ENCODE peak calls at places on chromosomes 2 and 18, in eight cellular contexts. H is uterus; Z is CD4-positive, alpha-beta T cell; Y is esophagus squamous epithelium; I is endothelial cell of umbilical vein; J is OCI-LY7; M is naive thymus-derived CD4-positive, alpha-beta T cell; C is left ventricle myocardium inferior. W is an unnamed sample. For H3K9me3, the result is how much of the 10 kb centered on the place peaks cover.

GRCh38 chr2:99806758-99807157 is 316.9 kb upstream of the REV1 start:
- DNase-seq in J (no peak), Y (no peak), I (no peak), Z (no peak), C (no peak), H (no peak), M (no peak), W (no peak)

GRCh38 chr2:216474925-216475670 is 23.5 kb upstream of the RPL37A start:
- DNase-seq in Y (no peak), H (no peak), M (peak), Z (no peak), I (no peak), C (no peak), J (no peak), W (no peak)

GRCh38 chr2:192098814-192099491 is 95.8 kb downstream of the TMEFF2 start:
- DNase-seq in Z (no peak), C (no peak), Y (no peak), M (no peak), H (no peak), J (no peak), I (no peak), W (no peak)

GRCh38 chr2:229137623-229138022 is 133.5 kb downstream of the PID1 start:
- DNase-seq in I (no peak), Z (no peak), H (no peak), J (no peak), C (no peak), M (no peak), Y (no peak), W (no peak)

GRCh38 chr2:8009010-8009597 is 672.8 kb upstream of the ID2 start:
- DNase-seq in Z (no peak), J (no peak), Y (no peak), I (no peak), M (no peak), H (no peak), C (no peak), W (no peak)

GRCh38 chr18:49075697-49076096 is 124.9 kb upstream of the SMAD7 start:
- DNase-seq in Z (no peak), Y (no peak), C (no peak), M (no peak), J (no peak), H (no peak), I (no peak), W (no peak)

GRCh38 chr2:239671471-239671870 is 270.7 kb upstream of the HDAC4 start:
- DNase-seq in H (no peak), C (no peak), Z (no peak), J (no peak), M (no peak), Y (no peak), I (no peak), W (no peak)

GRCh38 chr18:24490545-24490944 is 30.1 kb downstream of the HRH4 start:
- DNase-seq in M (no peak), I (no peak), Z (no peak), C (no peak), J (no peak), H (no peak), Y (no peak), W (no peak)

GRCh38 chr2:211085056-211085680 is 528.8 kb downstream of the CPS1 start:
- DNase-seq in H (no peak), I (peak), J (peak), C (no peak), M (no peak), Z (no peak), Y (no peak), W (no peak)

GRCh38 chr2:137776697-137777096 is 187.6 kb upstream of the HNMT start:
- DNase-seq in Y (no peak), M (no peak), J (no peak), Z (no peak), C (no peak), I (no peak), H (no peak), W (no peak)

GRCh38 chr18:79479761-79480161 is 84.0 kb downstream of the NFATC1 start:
- DNase-seq in C (peak), I (no peak), Y (no peak), H (no peak), Z (no peak), J (no peak), M (no peak), W (peak)

GRCh38 chr2:238060542-238061309 is at the start of gene SCLY:
- DNase-seq in C (peak), Z (peak), I (peak), H (peak), M (peak), J (peak), Y (peak), W (peak)

GRCh38 chr2:107402330-107402729 is 424.4 kb upstream of the RGPD4 start:
- DNase-seq in J (no peak), Y (no peak), M (no peak), H (no peak), Z (no peak), C (no peak), I (no peak), W (no peak)

GRCh38 chr2:233422050-233422639 is 67.9 kb downstream of the DGKD start:
- DNase-seq in I (no peak), J (peak), Z (peak), Y (no peak), M (peak), H (no peak), C (no peak), W (no peak)

GRCh38 chr2:72131916-72132841 is 15.5 kb downstream of the CYP26B1 start:
- DNase-seq in C (no peak), Y (no peak), H (no peak), I (no peak), Z (no peak), J (no peak), M (no peak), W (no peak)

GRCh38 chr18:7566587-7567486 is at the start of gene PTPRM:
- DNase-seq in J (no peak), Y (peak), M (peak), I (peak), H (peak), Z (peak), C (peak), W (peak)

GRCh38 chr2:239954166-239955085 is 70.7 kb downstream of the NDUFA10 start:
- DNase-seq in C (peak), J (no peak), H (peak), I (peak), M (no peak), Z (no peak), Y (no peak), W (no peak)

GRCh38 chr2:28276807-28277206 is 115.9 kb upstream of the FOSL2 start:
- DNase-seq in H (no peak), Z (no peak), I (no peak), C (peak), Y (no peak), M (no peak), J (no peak), W (peak)

GRCh38 chr2:219497495-219498279 is 1.0 kb upstream of the GMPPA start:
- DNase-seq in I (peak), J (no peak), C (peak), Y (peak), M (no peak), Z (no peak), H (peak), W (peak)

GRCh38 chr2:96205238-96205637 is 3.4 kb downstream of the STARD7 start:
- DNase-seq in M (no peak), J (no peak), H (no peak), Y (no peak), C (no peak), Z (no peak), I (no peak), W (no peak)

GRCh38 chr2:98608962-98609604 is 694 bp downstream of the UNC50 start:
- DNase-seq in J (peak), Y (no peak), H (peak), M (no peak), Z (no peak), I (peak), C (no peak), W (peak)

GRCh38 chr2:25274868-25275574 is 66.7 kb downstream of the DNMT3A start:
- DNase-seq in Z (peak), J (no peak), C (peak), M (peak), I (no peak), H (peak), Y (no peak), W (peak)

GRCh38 chr18:40088130-40088529 is 1866.9 kb upstream of the PIK3C3 start:
- DNase-seq in J (no peak), H (no peak), I (no peak), M (no peak), Z (no peak), C (no peak), Y (no peak), W (no peak)

GRCh38 chr2:144217853-144218633 is 301.9 kb downstream of the ZEB2 start:
- DNase-seq in H (no peak), M (no peak), J (no peak), C (no peak), I (no peak), Y (no peak), Z (no peak), W (no peak)

GRCh38 chr18:46402396-46402795 is 254.6 kb downstream of the LOXHD1 start:
- DNase-seq in Z (no peak), H (no peak), Y (no peak), C (no peak), J (no peak), M (no peak), I (no peak), W (no peak)

GRCh38 chr2:28338046-28338753 is 54.5 kb upstream of the FOSL2 start:
- DNase-seq in I (peak), C (peak), Z (no peak), H (peak), Y (no peak), J (no peak), M (no peak), W (peak)

GRCh38 chr2:236085211-236085610 is 83.0 kb downstream of the GBX2 start:
- DNase-seq in Y (no peak), H (no peak), M (no peak), Z (no peak), C (no peak), J (no peak), I (no peak), W (no peak)

GRCh38 chr2:47346-48218 is 1.3 kb upstream of the FAM110C start:
- DNase-seq in Y (no peak), J (no peak), M (no peak), H (peak), Z (no peak), I (no peak), C (no peak), W (no peak)

GRCh38 chr2:240603846-240604245 is 17.3 kb downstream of the CAPN10 start:
- DNase-seq in I (no peak), J (no peak), M (no peak), H (no peak), Z (peak), Y (no peak), C (no peak), W (peak)

GRCh38 chr2:46874236-46874929 is 41.2 kb downstream of the MCFD2 start:
- DNase-seq in Z (no peak), J (no peak), I (no peak), M (no peak), Y (no peak), C (no peak), H (no peak), W (no peak)
- H3K27ac ChIP-seq in Z (no peak), J (no peak), I (no peak), M (no peak), Y (no peak), C (peak), H (peak), W (no peak)

GRCh38 chr2:102547462-102547861 is 71.9 kb upstream of the SLC9A2 start:
- DNase-seq in Z (no peak), J (no peak), H (no peak), Y (no peak), M (no peak), I (no peak), C (no peak), W (no peak)

GRCh38 chr2:102553601-102554000 is 65.8 kb upstream of the SLC9A2 start:
- DNase-seq in J (no peak), Z (no peak), M (no peak), C (no peak), I (no peak), Y (no peak), H (no peak), W (no peak)

GRCh38 chr2:102549027-102549426 is 70.3 kb upstream of the SLC9A2 start:
- DNase-seq in H (no peak), Y (no peak), Z (no peak), M (no peak), C (no peak), I (no peak), J (peak), W (no peak)
- H3K9me3 ChIP-seq in H (under half), Y (under half), Z (under half), M (under half), C (under half), I (under half), J (under half), W (under half)

GRCh38 chr2:158112971-158113370 is 11.3 kb downstream of the UPP2 start:
- DNase-seq in Y (no peak), I (no peak), Z (no peak), M (no peak), C (no peak), J (no peak), H (no peak), W (no peak)

GRCh38 chr2:158115202-158115783 is 13.6 kb downstream of the UPP2 start:
- DNase-seq in C (no peak), Y (no peak), J (no peak), I (no peak), M (no peak), Z (no peak), H (no peak), W (no peak)

DNA sequence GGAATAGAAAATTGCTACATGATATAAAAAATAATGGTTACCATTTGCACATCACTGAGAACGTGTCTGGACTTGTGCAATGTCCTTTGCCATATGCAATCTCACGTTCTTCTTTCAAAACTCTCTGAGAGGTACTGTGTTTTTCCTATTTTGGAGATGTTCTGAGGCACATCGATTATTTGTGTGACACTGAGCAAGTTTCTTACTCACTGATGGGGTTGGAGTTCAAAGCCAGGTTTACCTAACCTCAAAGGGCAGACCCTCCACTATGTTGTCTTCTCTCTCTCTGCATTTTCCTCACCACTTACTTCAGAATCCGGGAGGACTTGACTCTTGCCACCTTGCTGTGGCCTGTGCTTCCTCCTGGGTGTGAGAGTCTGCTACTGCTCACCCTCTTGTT is 12.2 kb downstream of the UPP2 start:
- DNase-seq in C (no peak), I (no peak), Z (no peak), J (no peak), Y (no peak), H (no peak), M (no peak), W (no peak)
- H3K27ac ChIP-seq in C (no peak), I (no peak), Z (no peak), J (no peak), Y (no peak), H (no peak), M (no peak), W (no peak)

DNA sequence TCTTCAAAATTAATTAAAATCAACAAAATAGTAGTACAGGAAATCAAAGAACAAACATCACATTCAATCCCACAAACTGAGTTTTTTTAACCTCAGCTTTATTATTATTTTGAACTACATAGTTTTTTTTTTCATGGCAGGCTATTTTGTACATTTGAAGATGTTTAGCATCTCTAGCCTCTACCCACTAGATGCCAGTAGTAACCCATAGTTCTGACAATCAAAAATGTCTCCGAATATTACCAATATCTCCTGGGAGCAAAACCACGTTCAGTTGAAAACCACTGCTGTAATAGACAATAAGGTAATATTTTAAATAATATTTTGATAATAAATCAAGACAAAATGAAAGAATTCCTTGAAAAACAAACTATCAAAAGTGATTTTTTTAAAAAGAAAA is 702.6 kb upstream of the LRRTM1 start:
- DNase-seq in I (no peak), J (no peak), Y (no peak), Z (no peak), H (no peak), M (no peak), C (no peak), W (no peak)
- H3K9me3 ChIP-seq in I (under half), J (under half), Y (under half), Z (under half), H (under half), M (under half), C (half or more), W (under half)

GRCh38 chr2:186718122-186718521 is 24.3 kb downstream of the FAM171B start:
- DNase-seq in H (no peak), M (no peak), Z (no peak), J (no peak), I (no peak), C (no peak), Y (no peak), W (no peak)
- H3K27ac ChIP-seq in H (no peak), M (no peak), Z (no peak), J (no peak), I (no peak), C (no peak), Y (no peak), W (no peak)

GRCh38 chr18:29234751-29235150 is 1057.8 kb upstream of the CDH2 start:
- DNase-seq in C (no peak), Y (no peak), J (no peak), Z (no peak), H (no peak), M (no peak), I (no peak), W (no peak)
- H3K9me3 ChIP-seq in C (under half), Y (under half), J (under half), Z (under half), H (under half), M (under half), I (under half), W (under half)

DNA sequence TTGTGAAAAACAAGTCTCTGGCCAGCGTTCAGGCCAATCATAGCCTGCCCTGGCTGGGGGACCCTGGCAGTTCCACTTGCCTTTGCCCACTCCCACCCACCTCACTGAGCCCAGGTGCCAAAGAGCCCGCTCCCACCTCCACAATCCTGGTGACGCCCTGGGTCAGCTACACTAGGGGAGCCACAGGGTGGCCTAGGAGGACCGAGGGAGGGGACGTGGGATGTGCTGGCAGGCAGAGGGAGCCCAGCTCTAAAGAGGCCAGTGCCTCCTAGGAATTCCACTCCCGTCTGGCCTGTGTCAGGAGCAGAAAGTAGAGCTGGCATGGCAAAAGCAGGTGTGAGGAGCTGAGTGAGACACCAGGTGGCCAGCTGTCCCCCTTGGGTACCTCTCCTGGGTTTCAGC is 49.3 kb downstream of the TNS1 start:
- DNase-seq in Y (no peak), M (no peak), C (no peak), H (no peak), J (no peak), Z (no peak), I (no peak), W (peak)
- H3K27ac ChIP-seq in Y (peak), M (no peak), C (peak), H (peak), J (no peak), Z (no peak), I (no peak), W (peak)

DNA sequence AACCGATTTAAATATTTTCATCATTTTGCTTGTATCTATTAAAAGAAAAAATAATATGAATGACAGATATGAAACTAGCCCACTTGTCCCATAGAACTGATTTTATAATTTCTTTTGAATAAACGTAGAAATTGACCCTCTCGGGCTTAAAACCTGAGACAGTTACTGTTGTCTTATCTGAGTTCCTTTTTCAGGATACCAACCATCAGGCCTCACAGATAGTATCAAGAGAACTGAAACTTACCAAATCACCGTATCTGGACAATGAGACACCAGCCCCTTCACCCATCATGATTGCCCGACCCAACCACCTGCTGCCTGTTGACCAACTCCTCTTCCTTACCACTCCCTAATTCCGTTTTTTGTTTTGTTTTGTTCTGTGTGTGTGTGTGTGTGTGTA is 53.7 kb downstream of the LCLAT1 start:
- DNase-seq in H (no peak), I (no peak), Y (no peak), Z (no peak), J (no peak), M (no peak), C (no peak), W (no peak)
- H3K9me3 ChIP-seq in H (under half), I (under half), Y (under half), Z (under half), J (half or more), M (under half), C (under half), W (under half)

GRCh38 chr2:195610708-195611107 is 46.3 kb upstream of the SLC39A10 start:
- DNase-seq in J (peak), Z (no peak), I (no peak), H (no peak), M (no peak), C (no peak), Y (no peak), W (no peak)

GRCh38 chr2:195608768-195609454 is 48.1 kb upstream of the SLC39A10 start:
- DNase-seq in Z (no peak), J (no peak), Y (no peak), I (no peak), C (no peak), M (no peak), H (no peak), W (no peak)

GRCh38 chr2:195612515-195613495 is 44.2 kb upstream of the SLC39A10 start:
- DNase-seq in Y (no peak), H (no peak), Z (no peak), J (no peak), M (no peak), C (no peak), I (peak), W (no peak)

GRCh38 chr2:195613922-195614321 is 43.1 kb upstream of the SLC39A10 start:
- DNase-seq in H (no peak), C (no peak), I (peak), Y (no peak), J (no peak), M (no peak), Z (no peak), W (no peak)
- H3K27ac ChIP-seq in H (peak), C (no peak), I (no peak), Y (no peak), J (no peak), M (no peak), Z (no peak), W (no peak)

GRCh38 chr2:168954256-168954655 is 53.2 kb downstream of the G6PC2 start:
- DNase-seq in M (no peak), I (no peak), Y (no peak), H (no peak), J (no peak), Z (no peak), C (no peak), W (no peak)
- H3K9me3 ChIP-seq in M (under half), I (under half), Y (under half), H (under half), J (under half), Z (under half), C (under half), W (under half)

W was measured in right cardiac atrium.